ENCODE peak calls at places on chromosomes 12 and 14, in seven cellular contexts. B is Calu3; V is endothelial cell; S is choroid plexus epithelial cell; N is effector CD4-positive, alpha-beta T cell; P is germinal center; U is neural progenitor cell. D is an unnamed sample.

GRCh38 chr12:27554421-27555186 is 30.6 kb downstream of the PPFIBP1 start:
- DNase-seq in U (no peak), S (peak; percentile 52), V (no peak), B (no peak), N (no peak), P (no peak), D (no peak)

GRCh38 chr12:124869011-124869665 is 5.5 kb upstream of the SCARB1 start:
- DNase-seq in V (no peak), U (peak; percentile 54), N (no peak), B (no peak), P (no peak), S (peak; percentile 45), D (no peak)

GRCh38 chr14:24339284-24340151 is at the start of gene RIPK3:
- DNase-seq in N (peak; percentile 61), B (peak; percentile 60), V (no peak), P (peak; percentile 86), S (no peak), U (peak; percentile 60), D (peak; percentile 50)

GRCh38 chr14:102830474-102831045 is 53.3 kb downstream of the TRAF3 start:
- DNase-seq in S (no peak), P (no peak), V (no peak), U (no peak), N (no peak), B (no peak), D (no peak)

GRCh38 chr14:68951051-68951797 is 27.9 kb downstream of the ACTN1 start:
- DNase-seq in S (peak; percentile 88), N (no peak), P (no peak), V (no peak), B (peak; percentile 89), U (no peak), D (no peak)

GRCh38 chr12:48970702-48971334 is 717 bp downstream of the WNT10B start:
- DNase-seq in U (no peak), P (peak; percentile 1), V (no peak), B (no peak), S (no peak), N (no peak), D (no peak)

GRCh38 chr12:84862190-84862589 is 50.4 kb downstream of the SLC6A15 start:
- DNase-seq in N (no peak), V (no peak), P (no peak), U (no peak), S (no peak), B (no peak), D (no peak)

GRCh38 chr12:6211421-6211869 is 11.2 kb downstream of the CD9 start:
- DNase-seq in V (no peak), P (no peak), U (no peak), N (no peak), B (no peak), S (no peak), D (no peak)

GRCh38 chr12:85784096-85784720 is 52.0 kb downstream of the RASSF9 start:
- DNase-seq in S (no peak), U (no peak), N (no peak), V (no peak), P (no peak), B (peak; percentile 19), D (no peak)

GRCh38 chr12:62934799-62935674 is at the start of gene PPM1H:
- DNase-seq in V (peak; percentile 88), P (peak; percentile 72), B (peak; percentile 99), N (no peak), S (peak; percentile 41), U (peak; percentile 93), D (no peak)

GRCh38 chr12:117662620-117663395 is 301.4 kb upstream of the NOS1 start:
- DNase-seq in P (no peak), S (no peak), N (no peak), V (no peak), U (no peak), B (no peak), D (no peak)

GRCh38 chr14:34930591-34931069 is 52.2 kb upstream of the SRP54 start:
- DNase-seq in N (no peak), S (no peak), B (no peak), U (no peak), V (no peak), P (peak; percentile 13), D (no peak)

GRCh38 chr12:76976777-76977465 is 88.4 kb downstream of the E2F7 start:
- DNase-seq in V (no peak), B (no peak), U (no peak), N (no peak), S (peak; percentile 16), P (no peak), D (no peak)

GRCh38 chr14:94970937-94971730 is 186.2 kb downstream of the DICER1 start:
- DNase-seq in V (no peak), P (no peak), N (no peak), U (no peak), B (no peak), S (no peak), D (no peak)

GRCh38 chr12:49017764-49018281 is 753 bp downstream of the PRKAG1 start:
- DNase-seq in N (no peak), B (peak; percentile 10), V (no peak), P (no peak), S (peak; percentile 57), U (no peak), D (no peak)

GRCh38 chr12:1776139-1776975 is 44.0 kb upstream of the LRTM2 start:
- DNase-seq in V (no peak), B (no peak), U (peak; percentile 12), P (no peak), S (peak; percentile 76), N (no peak), D (no peak)

GRCh38 chr14:104280902-104281767 is 142.7 kb downstream of the KIF26A start:
- DNase-seq in P (no peak), S (no peak), B (no peak), N (no peak), U (peak; percentile 30), V (no peak), D (no peak)

GRCh38 chr12:3490848-3491382 is at the start of gene PRMT8:
- DNase-seq in P (no peak), U (peak; percentile 86), B (no peak), N (no peak), S (no peak), V (peak; percentile 59), D (no peak)

GRCh38 chr12:40054554-40055226 is 51.2 kb downstream of the SLC2A13 start:
- DNase-seq in S (peak; percentile 94), U (no peak), V (no peak), B (no peak), N (no peak), P (no peak), D (no peak)

GRCh38 chr14:68968721-68969120 is 10.4 kb downstream of the ACTN1 start:
- DNase-seq in U (no peak), B (no peak), S (no peak), N (no peak), P (no peak), V (no peak), D (no peak)

GRCh38 chr14:104075530-104076151 is 9.9 kb upstream of the ASPG start:
- DNase-seq in P (no peak), N (no peak), B (no peak), V (peak; percentile 34), U (no peak), S (peak; percentile 44), D (no peak)

GRCh38 chr12:119383206-119383605 is 48.7 kb downstream of the CCDC60 start:
- DNase-seq in V (no peak), S (no peak), P (no peak), B (no peak), U (no peak), N (no peak), D (no peak)

GRCh38 chr14:104144911-104145825 is 6.8 kb downstream of the KIF26A start:
- DNase-seq in V (no peak), B (no peak), P (no peak), N (no peak), S (no peak), U (no peak), D (no peak)

GRCh38 chr12:53061404-53062010 is 11.6 kb downstream of the TNS2 start:
- DNase-seq in U (peak; percentile 48), S (peak; percentile 48), B (peak; percentile 63), N (no peak), P (no peak), V (no peak), D (no peak)

GRCh38 chr12:30822385-30823139 is 67.8 kb upstream of the CAPRIN2 start:
- DNase-seq in S (peak; percentile 55), U (peak; percentile 72), P (peak; percentile 30), V (peak; percentile 72), N (no peak), B (peak; percentile 56), D (no peak)

GRCh38 chr12:6532927-6533652 is 1.2 kb upstream of the GAPDH start:
- DNase-seq in N (no peak), S (peak; percentile 54), B (peak; percentile 74), V (peak; percentile 48), U (peak; percentile 85), P (peak; percentile 59), D (no peak)